ENCODE peak calls at places on chromosomes 3 and 15, in five cellular contexts. V is amniotic epithelial cell; G is fibroblast of lung; O is NCI-H774; D is stimulated activated CD4-positive, alpha-beta T cell treated with anti-CD3 and anti-CD28 coated beads, Interleukin-2, amount 100 ng/mL, for 24 hours. I is an unnamed sample.

GRCh38 chr3:160826408-160826807 is 70.4 kb downstream of the PPM1L start:
- DNase-seq in V (no peak), G (no peak), O (no peak), D (no peak), I (no peak)

GRCh38 chr3:48656841-48657281 is 5.8 kb downstream of the CELSR3 start:
- DNase-seq in V (no peak), G (no peak), O (no peak), D (no peak), I (no peak)

GRCh38 chr15:60370804-60371700 is 26.7 kb downstream of the ANXA2 start:
- DNase-seq in V (peak; percentile 99), G (peak; percentile 97), O (peak; percentile 39), D (peak; percentile 23), I (peak; percentile 99)

GRCh38 chr15:22904736-22905135 is 66.3 kb downstream of the NIPA2 start:
- DNase-seq in V (no peak), G (no peak), O (peak; percentile 40), D (no peak), I (no peak)

GRCh38 chr15:72502220-72502809 is 28.2 kb downstream of the ARIH1 start:
- DNase-seq in V (peak; percentile 28), G (no peak), O (no peak), D (no peak), I (no peak)

GRCh38 chr3:177490626-177491025 is 293.3 kb upstream of the TBL1XR1 start:
- DNase-seq in V (no peak), G (no peak), O (no peak), D (no peak), I (no peak)

GRCh38 chr15:90838066-90838465 is 30.3 kb upstream of the FURIN start:
- DNase-seq in V (no peak), G (no peak), O (no peak), D (peak; percentile 85), I (no peak)

GRCh38 chr15:48392356-48392755 is 61.1 kb downstream of the DUT start:
- DNase-seq in V (peak; percentile 43), G (peak; percentile 69), O (no peak), D (no peak), I (peak; percentile 83)

GRCh38 chr3:21752749-21753347 is 1.8 kb upstream of the ZNF385D start:
- DNase-seq in V (peak; percentile 46), G (peak; percentile 84), O (peak; percentile 4), D (no peak), I (peak; percentile 56)

GRCh38 chr15:64856429-64857145 is 14.9 kb downstream of the PLEKHO2 start:
- DNase-seq in V (peak; percentile 71), G (peak; percentile 95), O (no peak), D (no peak), I (peak; percentile 71)